ENCODE peak calls at places on chromosomes 1 and 21, in seven cellular contexts. One of them, this sample, is unnamed.

GRCh38 chr1:37497832-37498231 is 16.7 kb downstream of the MEAF6 start:
- DNase-seq in IMR-90: no peak
- DNase-seq in heart right ventricle: no peak
- DNase-seq in pancreas: peak
- DNase-seq in CD8-positive, alpha-beta T cell: no peak
- DNase-seq in ovary: no peak
- DNase-seq in tibial artery: no peak
- DNase-seq in this sample: no peak

GRCh38 chr1:187275985-187276580 is 447.3 kb downstream of the PLA2G4A start:
- DNase-seq in ovary: no peak
- DNase-seq in tibial artery: no peak
- DNase-seq in heart right ventricle: no peak
- DNase-seq in pancreas: no peak
- DNase-seq in CD8-positive, alpha-beta T cell: no peak
- DNase-seq in IMR-90: no peak
- DNase-seq in this sample: no peak

GRCh38 chr1:71944006-71944405 is 338.3 kb downstream of the NEGR1 start:
- DNase-seq in CD8-positive, alpha-beta T cell: no peak
- DNase-seq in ovary: no peak
- DNase-seq in IMR-90: no peak
- DNase-seq in tibial artery: no peak
- DNase-seq in pancreas: no peak
- DNase-seq in heart right ventricle: no peak
- DNase-seq in this sample: no peak

GRCh38 chr1:190159146-190159545 is 318.5 kb downstream of the BRINP3 start:
- DNase-seq in tibial artery: no peak
- DNase-seq in ovary: no peak
- DNase-seq in heart right ventricle: no peak
- DNase-seq in pancreas: no peak
- DNase-seq in IMR-90: peak
- DNase-seq in CD8-positive, alpha-beta T cell: no peak
- DNase-seq in this sample: no peak

GRCh38 chr21:46219591-46220239 is 8.9 kb downstream of the LSS start:
- DNase-seq in heart right ventricle: peak
- DNase-seq in pancreas: peak
- DNase-seq in tibial artery: no peak
- DNase-seq in IMR-90: no peak
- DNase-seq in CD8-positive, alpha-beta T cell: no peak
- DNase-seq in ovary: no peak
- DNase-seq in this sample: no peak

GRCh38 chr1:207454046-207454964 is at the start of gene CR2:
- DNase-seq in ovary: peak
- DNase-seq in tibial artery: peak
- DNase-seq in pancreas: peak
- DNase-seq in IMR-90: no peak
- DNase-seq in CD8-positive, alpha-beta T cell: peak
- DNase-seq in heart right ventricle: peak
- DNase-seq in this sample: no peak

GRCh38 chr1:197857477-197857876 is 45.0 kb upstream of the C1orf53 start:
- DNase-seq in IMR-90: no peak
- DNase-seq in tibial artery: no peak
- DNase-seq in CD8-positive, alpha-beta T cell: no peak
- DNase-seq in pancreas: no peak
- DNase-seq in ovary: no peak
- DNase-seq in heart right ventricle: no peak
- DNase-seq in this sample: no peak

GRCh38 chr1:12453400-12454343 is 164.3 kb downstream of the DHRS3 start:
- DNase-seq in tibial artery: no peak
- DNase-seq in heart right ventricle: no peak
- DNase-seq in pancreas: no peak
- DNase-seq in ovary: no peak
- DNase-seq in CD8-positive, alpha-beta T cell: peak
- DNase-seq in IMR-90: no peak
- DNase-seq in this sample: no peak

GRCh38 chr1:162680419-162681126 is 48.3 kb downstream of the DDR2 start:
- DNase-seq in tibial artery: no peak
- DNase-seq in pancreas: no peak
- DNase-seq in heart right ventricle: no peak
- DNase-seq in ovary: no peak
- DNase-seq in CD8-positive, alpha-beta T cell: no peak
- DNase-seq in IMR-90: no peak
- DNase-seq in this sample: no peak

GRCh38 chr1:169392406-169392805 is 24.4 kb downstream of the BLZF1 start:
- DNase-seq in CD8-positive, alpha-beta T cell: no peak
- DNase-seq in pancreas: no peak
- DNase-seq in IMR-90: no peak
- DNase-seq in heart right ventricle: no peak
- DNase-seq in ovary: no peak
- DNase-seq in tibial artery: no peak
- DNase-seq in this sample: no peak

GRCh38 chr1:153610334-153611023 is 2.5 kb downstream of the S100A16 start:
- DNase-seq in heart right ventricle: no peak
- DNase-seq in ovary: no peak
- DNase-seq in pancreas: no peak
- DNase-seq in IMR-90: peak
- DNase-seq in CD8-positive, alpha-beta T cell: no peak
- DNase-seq in tibial artery: no peak
- DNase-seq in this sample: no peak

GRCh38 chr1:83901547-83902155 is 97.3 kb downstream of the TTLL7 start:
- DNase-seq in ovary: no peak
- DNase-seq in CD8-positive, alpha-beta T cell: no peak
- DNase-seq in pancreas: no peak
- DNase-seq in heart right ventricle: no peak
- DNase-seq in IMR-90: peak
- DNase-seq in tibial artery: no peak
- DNase-seq in this sample: peak

GRCh38 chr21:14533555-14534400 is 12.3 kb downstream of the SAMSN1 start:
- DNase-seq in IMR-90: no peak
- DNase-seq in CD8-positive, alpha-beta T cell: no peak
- DNase-seq in pancreas: no peak
- DNase-seq in ovary: no peak
- DNase-seq in tibial artery: no peak
- DNase-seq in heart right ventricle: no peak
- DNase-seq in this sample: no peak

GRCh38 chr1:57307382-57307781 is 116.5 kb downstream of the DAB1 start:
- DNase-seq in CD8-positive, alpha-beta T cell: peak
- DNase-seq in heart right ventricle: peak
- DNase-seq in IMR-90: no peak
- DNase-seq in tibial artery: no peak
- DNase-seq in pancreas: no peak
- DNase-seq in ovary: no peak
- DNase-seq in this sample: no peak

GRCh38 chr1:22955146-22955545 is 17.5 kb downstream of the LACTBL1 start:
- DNase-seq in CD8-positive, alpha-beta T cell: no peak
- DNase-seq in pancreas: no peak
- DNase-seq in ovary: no peak
- DNase-seq in heart right ventricle: no peak
- DNase-seq in IMR-90: no peak
- DNase-seq in tibial artery: no peak
- DNase-seq in this sample: no peak

GRCh38 chr1:7373936-7374760 is 396.9 kb upstream of the VAMP3 start:
- DNase-seq in tibial artery: no peak
- DNase-seq in pancreas: no peak
- DNase-seq in IMR-90: peak
- DNase-seq in CD8-positive, alpha-beta T cell: no peak
- DNase-seq in ovary: no peak
- DNase-seq in heart right ventricle: no peak
- DNase-seq in this sample: no peak

GRCh38 chr1:42420911-42421585 is 34.8 kb downstream of the ZMYND12 start:
- DNase-seq in heart right ventricle: peak
- DNase-seq in pancreas: peak
- DNase-seq in CD8-positive, alpha-beta T cell: no peak
- DNase-seq in IMR-90: peak
- DNase-seq in ovary: peak
- DNase-seq in tibial artery: no peak
- DNase-seq in this sample: peak

GRCh38 chr1:158646465-158646864 is 40.0 kb downstream of the SPTA1 start:
- DNase-seq in heart right ventricle: no peak
- DNase-seq in CD8-positive, alpha-beta T cell: no peak
- DNase-seq in tibial artery: no peak
- DNase-seq in IMR-90: no peak
- DNase-seq in ovary: no peak
- DNase-seq in pancreas: no peak
- DNase-seq in this sample: no peak

GRCh38 chr1:33561576-33561975 is 89.1 kb downstream of the ZSCAN20 start:
- DNase-seq in IMR-90: no peak
- DNase-seq in pancreas: no peak
- DNase-seq in ovary: no peak
- DNase-seq in CD8-positive, alpha-beta T cell: no peak
- DNase-seq in tibial artery: no peak
- DNase-seq in heart right ventricle: no peak
- DNase-seq in this sample: no peak
- H3K4me3 ChIP-seq in IMR-90: no peak
- H3K4me3 ChIP-seq in pancreas: no peak
- H3K4me3 ChIP-seq in ovary: no peak
- H3K4me3 ChIP-seq in CD8-positive, alpha-beta T cell: no peak
- H3K4me3 ChIP-seq in tibial artery: no peak
- H3K4me3 ChIP-seq in heart right ventricle: no peak
- H3K4me3 ChIP-seq in this sample: no peak

GRCh38 chr1:39184354-39184818 is 20.1 kb upstream of the MACF1 start:
- DNase-seq in IMR-90: no peak
- DNase-seq in heart right ventricle: no peak
- DNase-seq in tibial artery: no peak
- DNase-seq in CD8-positive, alpha-beta T cell: no peak
- DNase-seq in pancreas: no peak
- DNase-seq in ovary: no peak
- DNase-seq in this sample: no peak

GRCh38 chr1:39182804-39183203 is 21.7 kb upstream of the MACF1 start:
- DNase-seq in tibial artery: no peak
- DNase-seq in CD8-positive, alpha-beta T cell: no peak
- DNase-seq in IMR-90: no peak
- DNase-seq in ovary: no peak
- DNase-seq in heart right ventricle: no peak
- DNase-seq in pancreas: no peak
- DNase-seq in this sample: no peak

GRCh38 chr1:39187276-39188046 is 17.0 kb upstream of the MACF1 start:
- DNase-seq in pancreas: no peak
- DNase-seq in tibial artery: no peak
- DNase-seq in ovary: no peak
- DNase-seq in IMR-90: no peak
- DNase-seq in CD8-positive, alpha-beta T cell: no peak
- DNase-seq in heart right ventricle: no peak
- DNase-seq in this sample: no peak

GRCh38 chr1:39181311-39181710 is 23.2 kb upstream of the MACF1 start:
- DNase-seq in pancreas: no peak
- DNase-seq in ovary: no peak
- DNase-seq in tibial artery: no peak
- DNase-seq in heart right ventricle: no peak
- DNase-seq in IMR-90: no peak
- DNase-seq in CD8-positive, alpha-beta T cell: no peak
- DNase-seq in this sample: no peak

DNA sequence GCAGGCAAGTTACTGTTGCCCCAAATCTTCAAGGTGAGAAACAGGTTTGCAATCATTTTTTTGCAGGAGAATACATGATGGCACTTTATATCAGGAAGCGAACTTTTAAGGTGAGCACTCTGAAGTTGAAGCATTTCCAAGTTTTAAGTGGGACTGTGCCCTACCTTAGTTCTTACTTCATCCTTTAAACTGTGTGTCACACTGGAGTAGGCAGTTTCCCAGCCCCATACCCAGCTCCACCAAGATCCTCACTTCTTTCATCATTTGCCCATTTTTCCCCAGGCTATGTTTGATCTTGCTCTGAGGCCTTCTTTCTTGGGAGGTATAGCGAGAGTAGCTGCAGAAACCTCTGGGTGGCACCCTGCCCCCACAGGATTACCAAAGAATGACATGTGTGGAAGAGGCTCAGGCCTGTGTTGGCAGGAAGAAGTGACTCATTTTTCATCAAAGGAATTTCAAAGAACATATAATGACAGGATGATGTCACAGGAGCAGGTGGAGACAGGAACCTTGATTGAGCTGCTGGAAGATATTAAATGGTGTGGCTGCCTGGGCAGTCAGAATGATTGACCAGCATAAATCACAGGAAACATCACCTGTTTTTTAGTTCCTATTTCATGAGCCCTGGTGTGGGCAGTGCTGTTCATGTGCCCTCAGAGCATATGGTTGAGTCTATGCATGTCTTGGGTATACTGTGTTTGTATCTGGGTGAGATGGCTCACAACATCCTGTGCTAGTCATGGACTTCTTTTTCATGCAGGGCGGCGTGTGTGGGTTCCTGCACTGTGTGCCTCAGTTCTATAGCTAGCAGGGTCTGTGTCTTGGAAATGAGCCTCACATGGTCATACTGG is 20.8 kb upstream of the MACF1 start:
- DNase-seq in IMR-90: peak
- DNase-seq in pancreas: no peak
- DNase-seq in tibial artery: peak
- DNase-seq in CD8-positive, alpha-beta T cell: peak
- DNase-seq in ovary: no peak
- DNase-seq in heart right ventricle: no peak
- DNase-seq in this sample: no peak
- H3K27ac ChIP-seq in IMR-90: peak
- H3K27ac ChIP-seq in pancreas: no peak
- H3K27ac ChIP-seq in tibial artery: peak
- H3K27ac ChIP-seq in CD8-positive, alpha-beta T cell: peak
- H3K27ac ChIP-seq in ovary: no peak
- H3K27ac ChIP-seq in heart right ventricle: no peak
- H3K27ac ChIP-seq in this sample: no peak

GRCh38 chr1:10398734-10399486 is at the start of gene PGD:
- DNase-seq in ovary: peak
- DNase-seq in heart right ventricle: peak
- DNase-seq in CD8-positive, alpha-beta T cell: peak
- DNase-seq in IMR-90: peak
- DNase-seq in tibial artery: peak
- DNase-seq in pancreas: peak
- DNase-seq in this sample: peak
- TF ChIP-seq CTCF in ovary: no peak
- TF ChIP-seq CTCF in heart right ventricle: no peak
- TF ChIP-seq CTCF in CD8-positive, alpha-beta T cell: no peak
- TF ChIP-seq CTCF in IMR-90: no peak
- TF ChIP-seq CTCF in tibial artery: no peak
- TF ChIP-seq CTCF in pancreas: no peak
- TF ChIP-seq CTCF in this sample: no peak

GRCh38 chr21:26177741-26178452 is 7.3 kb upstream of the APP start:
- DNase-seq in tibial artery: no peak
- DNase-seq in CD8-positive, alpha-beta T cell: no peak
- DNase-seq in pancreas: no peak
- DNase-seq in IMR-90: no peak
- DNase-seq in heart right ventricle: no peak
- DNase-seq in ovary: no peak
- DNase-seq in this sample: no peak

GRCh38 chr21:26185021-26185420 is 14.5 kb upstream of the APP start:
- DNase-seq in ovary: no peak
- DNase-seq in heart right ventricle: no peak
- DNase-seq in tibial artery: no peak
- DNase-seq in pancreas: no peak
- DNase-seq in IMR-90: no peak
- DNase-seq in CD8-positive, alpha-beta T cell: no peak
- DNase-seq in this sample: no peak

GRCh38 chr21:26185446-26185845 is 14.9 kb upstream of the APP start:
- DNase-seq in ovary: no peak
- DNase-seq in CD8-positive, alpha-beta T cell: no peak
- DNase-seq in tibial artery: no peak
- DNase-seq in heart right ventricle: no peak
- DNase-seq in pancreas: no peak
- DNase-seq in IMR-90: no peak
- DNase-seq in this sample: no peak

GRCh38 chr21:26177187-26177586 is 6.6 kb upstream of the APP start:
- DNase-seq in ovary: no peak
- DNase-seq in heart right ventricle: peak
- DNase-seq in IMR-90: no peak
- DNase-seq in pancreas: no peak
- DNase-seq in CD8-positive, alpha-beta T cell: no peak
- DNase-seq in tibial artery: no peak
- DNase-seq in this sample: no peak

GRCh38 chr21:26179501-26179900 is 8.9 kb upstream of the APP start:
- DNase-seq in CD8-positive, alpha-beta T cell: no peak
- DNase-seq in pancreas: no peak
- DNase-seq in ovary: no peak
- DNase-seq in heart right ventricle: no peak
- DNase-seq in tibial artery: no peak
- DNase-seq in IMR-90: no peak
- DNase-seq in this sample: no peak
- H3K4me3 ChIP-seq in CD8-positive, alpha-beta T cell: no peak
- H3K4me3 ChIP-seq in pancreas: no peak
- H3K4me3 ChIP-seq in ovary: no peak
- H3K4me3 ChIP-seq in heart right ventricle: no peak
- H3K4me3 ChIP-seq in tibial artery: no peak
- H3K4me3 ChIP-seq in IMR-90: no peak
- H3K4me3 ChIP-seq in this sample: no peak